ENCODE peak calls at places on chromosomes 13 and 19, in ten cellular contexts. K, Q, V, S, W, I, A, N, Z and E are unnamed samples.

GRCh38 chr13:49499889-49500660 is 4.3 kb downstream of the PHF11 start:
- DNase-seq in I (no peak), Z (no peak), S (peak), Q (peak), K (no peak), V (no peak), N (no peak), W (no peak), A (no peak), E (no peak)

GRCh38 chr19:6219147-6219525 is 60.6 kb downstream of the MLLT1 start:
- DNase-seq in K (no peak), Z (no peak), W (no peak), A (no peak), V (no peak), Q (no peak), N (no peak), I (no peak), S (no peak), E (no peak)

GRCh38 chr13:51776179-51776578 is 27.8 kb downstream of the DHRS12 start:
- DNase-seq in W (no peak), I (no peak), K (no peak), Z (no peak), S (no peak), Q (no peak), A (no peak), N (no peak), V (no peak), E (no peak)

GRCh38 chr19:6099633-6100032 is 10.7 kb downstream of the RFX2 start:
- DNase-seq in S (no peak), N (no peak), W (no peak), I (no peak), Q (no peak), Z (no peak), V (no peak), A (no peak), K (no peak), E (no peak)

GRCh38 chr19:2291185-2291751 is 9.3 kb upstream of the PEAK3 start:
- DNase-seq in N (no peak), K (no peak), I (no peak), S (no peak), W (no peak), Q (no peak), Z (no peak), A (no peak), V (no peak), E (no peak)

GRCh38 chr19:33799507-33799906 is 2.8 kb downstream of the KCTD15 start:
- DNase-seq in I (no peak), V (no peak), K (no peak), W (no peak), Q (no peak), Z (no peak), A (no peak), N (no peak), S (no peak), E (no peak)

GRCh38 chr13:41746259-41746658 is 214.7 kb downstream of the VWA8 start:
- DNase-seq in N (no peak), A (no peak), K (no peak), S (peak), Z (no peak), V (no peak), W (no peak), I (no peak), Q (peak), E (no peak)

GRCh38 chr13:105587786-105588185 is 947.7 kb downstream of the EFNB2 start:
- DNase-seq in I (no peak), Q (no peak), V (no peak), Z (no peak), A (no peak), K (no peak), S (peak), N (no peak), W (no peak), E (no peak)

GRCh38 chr13:99766641-99767045 is 204.9 kb downstream of the ZIC5 start:
- DNase-seq in V (no peak), I (no peak), K (no peak), N (no peak), Z (no peak), W (no peak), A (no peak), Q (no peak), S (no peak), E (no peak)

GRCh38 chr19:45251452-45252354 is 632 bp downstream of the MARK4 start:
- DNase-seq in N (no peak), K (no peak), V (no peak), I (no peak), W (no peak), Q (no peak), Z (no peak), A (no peak), S (no peak), E (peak)

GRCh38 chr13:102309110-102309509 is 92.7 kb downstream of the FGF14 start:
- DNase-seq in N (no peak), W (no peak), V (no peak), I (no peak), A (no peak), Q (no peak), K (no peak), Z (no peak), S (no peak), E (no peak)